ENCODE peak calls at places on chromosomes 6 and 20, in four cellular contexts. M is HFF-Myc, C is mesothelial cell of epicardium, N is GM12865. H is an unnamed sample.

GRCh38 chr20:40797425-40797824 is 108.4 kb upstream of the MAFB start:
- DNase-seq in M (no peak), C (peak; percentile 34), N (peak; percentile 28), H (no peak)

GRCh38 chr20:63495771-63496403 is 3.0 kb downstream of the EEF1A2 start:
- DNase-seq in M (no peak), C (peak; percentile 80), N (peak; percentile 62), H (peak; percentile 58)

GRCh38 chr20:1844723-1845523 is 50.3 kb upstream of the SIRPA start:
- DNase-seq in M (peak; percentile 37), C (no peak), N (peak; percentile 86), H (no peak)

GRCh38 chr6:12265795-12266194 is 24.4 kb upstream of the EDN1 start:
- DNase-seq in M (no peak), C (no peak), N (no peak), H (no peak)

GRCh38 chr20:51153867-51154707 is 131.2 kb upstream of the KCNG1 start:
- DNase-seq in M (no peak), C (no peak), N (no peak), H (no peak)

GRCh38 chr6:90131614-90132423 is 164.8 kb downstream of the BACH2 start:
- DNase-seq in M (peak; percentile 97), C (no peak), N (no peak), H (no peak)

GRCh38 chr6:123941855-123942254 is 138.2 kb downstream of the NKAIN2 start:
- DNase-seq in M (no peak), C (no peak), N (no peak), H (no peak)

GRCh38 chr6:149716584-149716983 is 1.3 kb downstream of the LATS1 start:
- DNase-seq in M (no peak), C (no peak), N (no peak), H (no peak)

GRCh38 chr6:166237611-166238010 is 70.0 kb upstream of the TBXT start:
- DNase-seq in M (no peak), C (no peak), N (no peak), H (no peak)

GRCh38 chr20:13464702-13465101 is 174.0 kb downstream of the TASP1 start:
- DNase-seq in M (no peak), C (no peak), N (no peak), H (no peak)

GRCh38 chr6:44064089-44064947 is 62.9 kb downstream of the MRPL14 start:
- DNase-seq in M (peak; percentile 72), C (no peak), N (peak; percentile 38), H (peak; percentile 85)

GRCh38 chr6:25535302-25536225 is 116.5 kb upstream of the SCGN start:
- DNase-seq in M (no peak), C (no peak), N (no peak), H (no peak)

GRCh38 chr6:36692220-36692619 is 5.4 kb upstream of the RAB44 start:
- DNase-seq in M (no peak), C (no peak), N (peak; percentile 72), H (peak; percentile 19)

GRCh38 chr6:24763578-24763977 is 11.2 kb upstream of the GMNN start:
- DNase-seq in M (no peak), C (no peak), N (no peak), H (no peak)

GRCh38 chr6:63403725-63404124 is 83.9 kb upstream of the LGSN start:
- DNase-seq in M (no peak), C (no peak), N (no peak), H (no peak)

GRCh38 chr6:160756871-160757270 is 54.8 kb downstream of the PLG start:
- DNase-seq in M (no peak), C (no peak), N (no peak), H (no peak)

GRCh38 chr20:23160536-23161243 is 74.6 kb upstream of the CD93 start:
- DNase-seq in M (no peak), C (peak; percentile 30), N (no peak), H (no peak)

GRCh38 chr6:143823463-143824006 is 19.6 kb upstream of the LTV1 start:
- DNase-seq in M (peak; percentile 25), C (no peak), N (no peak), H (no peak)

GRCh38 chr20:11551491-11551890 is 366.2 kb upstream of the BTBD3 start:
- DNase-seq in M (no peak), C (no peak), N (no peak), H (no peak)

GRCh38 chr6:142947702-142948480 is 2.9 kb upstream of the HIVEP2 start:
- DNase-seq in M (no peak), C (no peak), N (peak; percentile 83), H (no peak)

GRCh38 chr20:435558-435957 is 26.8 kb downstream of the TBC1D20 start:
- DNase-seq in M (no peak), C (no peak), N (no peak), H (no peak)

GRCh38 chr6:43009124-43009523 is 4.6 kb downstream of the MEA1 start:
- DNase-seq in M (no peak), C (no peak), N (peak; percentile 57), H (no peak)

GRCh38 chr6:163643866-163644265 is 229.3 kb downstream of the QKI start:
- DNase-seq in M (no peak), C (no peak), N (no peak), H (no peak)

GRCh38 chr6:134551245-134551960 is 233.5 kb upstream of the SGK1 start:
- DNase-seq in M (peak; percentile 44), C (no peak), N (no peak), H (no peak)

GRCh38 chr6:4804095-4804494 is 27.9 kb downstream of the CDYL start:
- DNase-seq in M (no peak), C (no peak), N (no peak), H (no peak)

GRCh38 chr6:17845598-17845997 is 138.9 kb upstream of the NUP153 start:
- DNase-seq in M (no peak), C (no peak), N (no peak), H (no peak)

GRCh38 chr6:126396131-126396530 is 56.2 kb downstream of the CENPW start:
- DNase-seq in M (no peak), C (no peak), N (no peak), H (no peak)

GRCh38 chr6:42963855-42964605 is 3.5 kb downstream of the GNMT start:
- DNase-seq in M (no peak), C (no peak), N (peak; percentile 51), H (no peak)

GRCh38 chr20:33816191-33816590 is 5.0 kb downstream of the CHMP4B start:
- DNase-seq in M (no peak), C (no peak), N (no peak), H (no peak)

GRCh38 chr6:163793584-163793983 is 379.1 kb downstream of the QKI start:
- DNase-seq in M (peak; percentile 45), C (no peak), N (peak; percentile 55), H (no peak)

GRCh38 chr6:51934098-51934497 is 153.3 kb downstream of the PKHD1 start:
- DNase-seq in M (no peak), C (no peak), N (peak; percentile 40), H (no peak)

GRCh38 chr6:32763417-32763816 is at the start of gene HLA-DQB2:
- DNase-seq in M (no peak), C (no peak), N (no peak), H (no peak)

GRCh38 chr6:107120404-107120803 is 5.1 kb upstream of the BEND3 start:
- DNase-seq in M (no peak), C (no peak), N (no peak), H (no peak)

GRCh38 chr6:105112577-105112976 is 67.2 kb downstream of the POPDC3 start:
- DNase-seq in M (no peak), C (no peak), N (peak; percentile 12), H (no peak)
- TF ChIP-seq CTCF in M (no peak), C (no peak), N (peak; percentile 8), H (no peak)

GRCh38 chr20:62415354-62416111 is 8.4 kb upstream of the CABLES2 start:
- DNase-seq in M (no peak), C (no peak), N (no peak), H (no peak)

GRCh38 chr20:62413025-62413580 is 6.0 kb upstream of the CABLES2 start:
- DNase-seq in M (no peak), C (no peak), N (no peak), H (no peak)

GRCh38 chr20:62411479-62412193 is 4.6 kb upstream of the CABLES2 start:
- DNase-seq in M (no peak), C (no peak), N (no peak), H (no peak)

GRCh38 chr20:62412194-62413024 is 5.3 kb upstream of the CABLES2 start:
- DNase-seq in M (no peak), C (no peak), N (no peak), H (no peak)

GRCh38 chr20:62413896-62414481 is 6.9 kb upstream of the CABLES2 start:
- DNase-seq in M (no peak), C (no peak), N (no peak), H (no peak)
- TF ChIP-seq CTCF in M (peak; percentile 7), C (no peak), N (peak; percentile 9), H (no peak)

GRCh38 chr20:37343212-37343993 is 2.5 kb upstream of the SRC start:
- DNase-seq in M (no peak), C (no peak), N (peak; percentile 63), H (no peak)

GRCh38 chr20:37341632-37342031 is 4.3 kb upstream of the SRC start:
- DNase-seq in M (no peak), C (no peak), N (no peak), H (no peak)

GRCh38 chr20:37340998-37341397 is 4.9 kb upstream of the SRC start:
- DNase-seq in M (no peak), C (no peak), N (no peak), H (no peak)

GRCh38 chr20:37343994-37344355 is 2.0 kb upstream of the SRC start:
- DNase-seq in M (no peak), C (no peak), N (no peak), H (no peak)

DNA sequence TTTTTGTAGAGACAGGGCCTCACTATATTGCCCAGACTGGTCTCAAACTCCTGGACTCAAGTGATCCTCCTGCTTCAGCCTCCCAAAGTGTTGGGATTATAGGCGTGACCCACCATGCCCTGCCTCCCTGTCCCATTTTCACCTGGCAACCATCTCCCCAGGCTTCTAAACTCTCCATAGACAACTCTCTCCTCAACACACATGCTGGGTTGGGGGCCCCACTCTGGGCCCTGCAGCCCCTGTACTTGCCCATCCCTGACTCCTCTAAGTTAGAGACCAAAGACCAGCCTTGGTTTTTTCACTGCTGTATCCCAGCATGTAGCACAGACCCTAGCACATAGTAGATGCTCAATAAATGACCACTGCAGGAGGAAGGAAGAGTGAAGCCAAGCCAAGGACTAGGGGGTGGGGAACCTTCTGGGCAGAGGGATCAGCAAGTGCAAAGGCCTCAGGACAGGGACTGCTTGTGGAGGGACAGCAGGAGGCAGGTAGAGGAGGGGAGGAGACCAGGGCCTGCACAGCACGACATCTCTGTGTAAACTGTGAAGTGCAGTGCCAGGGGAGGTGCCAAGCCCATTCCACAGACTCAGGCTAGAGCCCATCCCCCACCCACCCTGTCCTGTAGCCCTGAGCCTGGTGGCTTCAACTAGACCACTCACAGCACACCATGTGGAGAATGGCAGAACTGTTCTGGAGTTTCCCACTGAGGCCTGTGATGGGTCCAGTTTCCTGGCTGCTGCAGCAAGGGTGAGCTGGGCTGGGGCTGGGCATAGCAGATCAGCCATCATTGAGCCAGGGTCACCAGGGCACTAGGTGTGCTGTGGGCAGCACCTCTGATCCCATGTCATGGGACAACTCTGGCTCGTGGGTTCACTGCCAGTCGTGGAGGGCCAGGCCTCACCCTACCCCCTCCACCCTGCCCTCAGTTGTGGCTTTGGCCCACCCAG is 3.4 kb upstream of the SRC start:
- DNase-seq in M (no peak), C (no peak), N (peak; percentile 65), H (no peak)
- TF ChIP-seq CTCF in M (no peak), C (no peak), N (peak; percentile 35), H (no peak)

DNA sequence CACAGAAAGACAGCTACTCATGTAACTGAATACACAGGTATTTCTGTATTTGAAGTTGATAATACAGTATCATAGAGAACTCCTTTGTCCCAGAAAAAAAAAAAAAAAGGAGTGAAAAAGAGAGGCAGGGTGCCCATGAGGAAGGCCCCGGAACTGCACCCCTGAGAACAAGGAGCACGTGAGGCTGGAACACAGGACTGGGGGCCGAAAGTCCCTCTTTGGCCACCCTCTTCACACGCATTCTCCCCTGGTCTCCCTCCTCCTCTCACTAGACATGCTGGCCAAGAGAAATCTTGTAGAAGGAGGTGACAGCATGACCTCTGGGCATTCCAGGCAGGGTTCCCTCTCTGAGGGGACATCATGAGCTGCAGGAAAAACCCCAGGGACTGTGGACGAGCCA is 62.7 kb upstream of the TRAF3IP2 start:
- DNase-seq in M (no peak), C (no peak), N (no peak), H (no peak)
- TF ChIP-seq CTCF in M (peak; percentile 26), C (peak; percentile 48), N (peak; percentile 24), H (no peak)

H was measured in omental fat pad.